ENCODE peak calls at places on chromosome 22, in four cellular contexts. W, K, H and S are unnamed samples.

GRCh38 chr22:20244744-20245576 is 23.2 kb downstream of the RTN4R start:
- DNase-seq in W (no peak), K (peak), H (peak), S (no peak)

GRCh38 chr22:44995282-44995597 is 14.6 kb downstream of the PHF21B start:
- DNase-seq in W (no peak), K (no peak), H (no peak), S (no peak)

GRCh38 chr22:42091446-42091764 is 833 bp upstream of the NDUFA6 start:
- DNase-seq in W (no peak), K (no peak), H (no peak), S (no peak)

GRCh38 chr22:18947905-18948304 is 11.8 kb upstream of the PRODH start:
- DNase-seq in W (no peak), K (no peak), H (no peak), S (no peak)

GRCh38 chr22:48758021-48758561 is 1069.6 kb downstream of the BRD1 start:
- DNase-seq in W (no peak), K (no peak), H (no peak), S (no peak)

GRCh38 chr22:37749223-37749622 is 52.4 kb downstream of the TRIOBP start:
- DNase-seq in W (no peak), K (no peak), H (no peak), S (no peak)

GRCh38 chr22:31248965-31249940 is 37.2 kb downstream of the LIMK2 start:
- DNase-seq in W (no peak), K (no peak), H (no peak), S (no peak)

GRCh38 chr22:49205401-49205800 is 622.3 kb downstream of the BRD1 start:
- DNase-seq in W (no peak), K (no peak), H (no peak), S (no peak)

GRCh38 chr22:24855794-24856193 is 49.8 kb downstream of the SGSM1 start:
- DNase-seq in W (no peak), K (no peak), H (no peak), S (no peak)

GRCh38 chr22:35424761-35425160 is 24.8 kb downstream of the MCM5 start:
- DNase-seq in W (no peak), K (no peak), H (no peak), S (no peak)

GRCh38 chr22:30086496-30086895 is 6.2 kb downstream of the HORMAD2 start:
- DNase-seq in W (no peak), K (no peak), H (no peak), S (no peak)

GRCh38 chr22:29081499-29082236 is 8.8 kb downstream of the KREMEN1 start:
- DNase-seq in W (no peak), K (no peak), H (no peak), S (no peak)

GRCh38 chr22:44410396-44411056 is 87.5 kb downstream of the RTL6 start:
- DNase-seq in W (no peak), K (no peak), H (no peak), S (no peak)

GRCh38 chr22:50505776-50506610 is 1.5 kb downstream of the LMF2 start:
- DNase-seq in W (no peak), K (no peak), H (no peak), S (no peak)

GRCh38 chr22:26889794-26890193 is 232.4 kb downstream of the MIAT start:
- DNase-seq in W (no peak), K (no peak), H (no peak), S (no peak)

GRCh38 chr22:37173709-37174108 is 14.3 kb downstream of the C1QTNF6 start:
- DNase-seq in W (peak), K (no peak), H (no peak), S (no peak)

GRCh38 chr22:28779833-28780232 is 7.3 kb downstream of the CCDC117 start:
- DNase-seq in W (no peak), K (no peak), H (no peak), S (no peak)

GRCh38 chr22:37324340-37325023 is 42.2 kb downstream of the CYTH4 start:
- DNase-seq in W (no peak), K (no peak), H (no peak), S (no peak)

GRCh38 chr22:41847300-41847699 is 14.4 kb downstream of the SREBF2 start:
- DNase-seq in W (no peak), K (no peak), H (no peak), S (no peak)

GRCh38 chr22:27836181-27836580 is 34.6 kb upstream of the MN1 start:
- DNase-seq in W (no peak), K (no peak), H (no peak), S (peak)

GRCh38 chr22:45306139-45306538 is 3.6 kb upstream of the FAM118A start:
- DNase-seq in W (no peak), K (no peak), H (no peak), S (no peak)

GRCh38 chr22:37567991-37568390 is 7.7 kb downstream of the CDC42EP1 start:
- DNase-seq in W (no peak), K (no peak), H (no peak), S (no peak)

GRCh38 chr22:50704510-50705218 is 32.0 kb downstream of the SHANK3 start:
- DNase-seq in W (no peak), K (no peak), H (no peak), S (no peak)

GRCh38 chr22:37189011-37189466 is 992 bp upstream of the C1QTNF6 start:
- DNase-seq in W (no peak), K (no peak), H (no peak), S (no peak)

GRCh38 chr22:39214006-39214382 is 30.8 kb downstream of the PDGFB start:
- DNase-seq in W (no peak), K (no peak), H (no peak), S (no peak)

GRCh38 chr22:42595434-42595833 is 19.2 kb downstream of the POLDIP3 start:
- DNase-seq in W (no peak), K (no peak), H (no peak), S (no peak)

GRCh38 chr22:27100323-27100722 is 442.9 kb downstream of the MIAT start:
- DNase-seq in W (no peak), K (no peak), H (no peak), S (no peak)

GRCh38 chr22:21582801-21583740 is 15.6 kb downstream of the UBE2L3 start:
- DNase-seq in W (no peak), K (no peak), H (no peak), S (no peak)

GRCh38 chr22:23146842-23147205 is 1.5 kb downstream of the RAB36 start:
- DNase-seq in W (no peak), K (no peak), H (no peak), S (no peak)